ENCODE peak calls at places on chromosomes 3 and 15, in eight cellular contexts. B, J, C, X, Z, S, N and A are unnamed samples.

GRCh38 chr15:30038667-30039523 is 43.9 kb upstream of the GOLGA8J start:
- DNase-seq in Z (no peak), X (no peak), C (no peak), N (peak; percentile 88), J (no peak), B (no peak), S (no peak), A (no peak)

GRCh38 chr3:55544219-55544618 is 57.1 kb upstream of the WNT5A start:
- DNase-seq in C (no peak), J (no peak), X (no peak), N (no peak), B (no peak), S (no peak), Z (no peak), A (no peak)

GRCh38 chr3:12753275-12754028 is 5.6 kb downstream of the TMEM40 start:
- DNase-seq in S (no peak), Z (no peak), C (no peak), J (no peak), X (no peak), N (no peak), B (no peak), A (no peak)

GRCh38 chr3:171088496-171088895 is 62.0 kb upstream of the SLC2A2 start:
- DNase-seq in X (no peak), Z (no peak), C (no peak), J (no peak), N (no peak), B (no peak), S (no peak), A (no peak)

GRCh38 chr3:8562081-8562595 is 60.5 kb downstream of the LMCD1 start:
- DNase-seq in B (no peak), C (no peak), X (no peak), S (no peak), J (no peak), N (no peak), Z (no peak), A (no peak)

GRCh38 chr15:45529613-45530012 is 7.1 kb upstream of the SLC30A4 start:
- DNase-seq in Z (no peak), X (no peak), C (no peak), S (no peak), B (no peak), J (no peak), N (no peak), A (no peak)

GRCh38 chr3:12750658-12751071 is 8.4 kb downstream of the TMEM40 start:
- DNase-seq in S (no peak), Z (peak; percentile 32), B (no peak), X (peak; percentile 68), N (no peak), C (peak; percentile 59), J (no peak), A (peak; percentile 40)

GRCh38 chr3:177525987-177526712 is 328.9 kb upstream of the TBL1XR1 start:
- DNase-seq in S (no peak), X (no peak), N (no peak), C (peak; percentile 46), J (no peak), Z (no peak), B (no peak), A (peak; percentile 26)

GRCh38 chr3:107939621-107940236 is 151.1 kb downstream of the CD47 start:
- DNase-seq in Z (no peak), S (no peak), C (no peak), B (no peak), N (no peak), J (no peak), X (no peak), A (no peak)

GRCh38 chr3:44045476-44046275 is 196.0 kb upstream of the TOPAZ1 start:
- DNase-seq in N (no peak), X (peak; percentile 54), J (peak; percentile 78), C (peak; percentile 7), B (no peak), S (peak; percentile 35), Z (no peak), A (no peak)